ENCODE peak calls at places on chromosomes 16 and 17, in seven cellular contexts. One of them, this sample, is unnamed. For H3K27me3, the result is how much of the 10 kb centered on the place peaks cover.

GRCh38 chr17:4998666-4999428 is 1.1 kb downstream of the KIF1C start:
- DNase-seq in esophagus squamous epithelium: no peak
- DNase-seq in neural progenitor cell: peak
- DNase-seq in H9: no peak
- DNase-seq in ascending aorta: no peak
- DNase-seq in MM.1S: no peak
- DNase-seq in thyroid gland: peak
- DNase-seq in this sample: no peak

GRCh38 chr17:1039511-1040215 is 42.7 kb downstream of the TIMM22 start:
- DNase-seq in esophagus squamous epithelium: no peak
- DNase-seq in neural progenitor cell: no peak
- DNase-seq in H9: peak
- DNase-seq in ascending aorta: peak
- DNase-seq in MM.1S: no peak
- DNase-seq in thyroid gland: peak
- DNase-seq in this sample: no peak

GRCh38 chr16:86288716-86289294 is 221.5 kb upstream of the FOXF1 start:
- DNase-seq in esophagus squamous epithelium: no peak
- DNase-seq in neural progenitor cell: peak
- DNase-seq in H9: no peak
- DNase-seq in ascending aorta: no peak
- DNase-seq in MM.1S: no peak
- DNase-seq in thyroid gland: no peak
- DNase-seq in this sample: no peak

GRCh38 chr17:38797091-38797490 is 2.3 kb downstream of the PIP4K2B start:
- DNase-seq in esophagus squamous epithelium: no peak
- DNase-seq in neural progenitor cell: no peak
- DNase-seq in H9: no peak
- DNase-seq in ascending aorta: no peak
- DNase-seq in MM.1S: no peak
- DNase-seq in thyroid gland: no peak
- DNase-seq in this sample: no peak

GRCh38 chr17:63881935-63882601 is at the start of gene GH2:
- DNase-seq in esophagus squamous epithelium: no peak
- DNase-seq in neural progenitor cell: peak
- DNase-seq in H9: peak
- DNase-seq in ascending aorta: no peak
- DNase-seq in MM.1S: peak
- DNase-seq in thyroid gland: peak
- DNase-seq in this sample: peak

GRCh38 chr17:17032131-17032692 is 10.0 kb upstream of the MPRIP start:
- DNase-seq in esophagus squamous epithelium: no peak
- DNase-seq in neural progenitor cell: peak
- DNase-seq in H9: no peak
- DNase-seq in ascending aorta: no peak
- DNase-seq in MM.1S: no peak
- DNase-seq in thyroid gland: peak
- DNase-seq in this sample: no peak

GRCh38 chr16:68355447-68356248 is 44.8 kb downstream of the PRMT7 start:
- DNase-seq in esophagus squamous epithelium: no peak
- DNase-seq in neural progenitor cell: peak
- DNase-seq in H9: no peak
- DNase-seq in ascending aorta: no peak
- DNase-seq in MM.1S: no peak
- DNase-seq in thyroid gland: no peak
- DNase-seq in this sample: no peak

GRCh38 chr17:74691151-74691550 is 21.6 kb downstream of the CD300LF start:
- DNase-seq in esophagus squamous epithelium: no peak
- DNase-seq in neural progenitor cell: no peak
- DNase-seq in H9: no peak
- DNase-seq in ascending aorta: no peak
- DNase-seq in MM.1S: no peak
- DNase-seq in thyroid gland: no peak
- DNase-seq in this sample: no peak

GRCh38 chr17:29086628-29087332 is 43.8 kb downstream of the PIPOX start:
- DNase-seq in esophagus squamous epithelium: no peak
- DNase-seq in neural progenitor cell: peak
- DNase-seq in H9: peak
- DNase-seq in ascending aorta: no peak
- DNase-seq in MM.1S: no peak
- DNase-seq in thyroid gland: no peak
- DNase-seq in this sample: no peak

GRCh38 chr17:15432807-15433547 is 34.4 kb downstream of the CDRT4 start:
- DNase-seq in esophagus squamous epithelium: no peak
- DNase-seq in neural progenitor cell: no peak
- DNase-seq in H9: no peak
- DNase-seq in ascending aorta: no peak
- DNase-seq in MM.1S: no peak
- DNase-seq in thyroid gland: no peak
- DNase-seq in this sample: no peak

GRCh38 chr16:12319464-12320030 is 343.0 kb downstream of the SNX29 start:
- DNase-seq in esophagus squamous epithelium: no peak
- DNase-seq in neural progenitor cell: no peak
- DNase-seq in H9: no peak
- DNase-seq in ascending aorta: no peak
- DNase-seq in MM.1S: no peak
- DNase-seq in thyroid gland: peak
- DNase-seq in this sample: no peak

GRCh38 chr17:47694818-47695663 is 1.1 kb downstream of the TBKBP1 start:
- DNase-seq in esophagus squamous epithelium: no peak
- DNase-seq in neural progenitor cell: peak
- DNase-seq in H9: peak
- DNase-seq in ascending aorta: no peak
- DNase-seq in MM.1S: no peak
- DNase-seq in thyroid gland: peak
- DNase-seq in this sample: no peak

GRCh38 chr16:89864421-89864820 is 9.0 kb upstream of the TCF25 start:
- DNase-seq in esophagus squamous epithelium: no peak
- DNase-seq in neural progenitor cell: no peak
- DNase-seq in H9: no peak
- DNase-seq in ascending aorta: no peak
- DNase-seq in MM.1S: no peak
- DNase-seq in thyroid gland: no peak
- DNase-seq in this sample: no peak

GRCh38 chr16:57981636-57982035 is 10.7 kb upstream of the CNGB1 start:
- DNase-seq in esophagus squamous epithelium: no peak
- DNase-seq in neural progenitor cell: no peak
- DNase-seq in H9: no peak
- DNase-seq in ascending aorta: no peak
- DNase-seq in MM.1S: no peak
- DNase-seq in thyroid gland: no peak
- DNase-seq in this sample: no peak

GRCh38 chr17:78038748-78039288 is 80.3 kb downstream of the TNRC6C start:
- DNase-seq in esophagus squamous epithelium: no peak
- DNase-seq in neural progenitor cell: no peak
- DNase-seq in H9: no peak
- DNase-seq in ascending aorta: no peak
- DNase-seq in MM.1S: no peak
- DNase-seq in thyroid gland: no peak
- DNase-seq in this sample: no peak

GRCh38 chr17:78040561-78041400 is 82.3 kb downstream of the TNRC6C start:
- DNase-seq in esophagus squamous epithelium: no peak
- DNase-seq in neural progenitor cell: no peak
- DNase-seq in H9: peak
- DNase-seq in ascending aorta: peak
- DNase-seq in MM.1S: no peak
- DNase-seq in thyroid gland: peak
- DNase-seq in this sample: peak

GRCh38 chr17:78037280-78037679 is 78.8 kb downstream of the TNRC6C start:
- DNase-seq in esophagus squamous epithelium: no peak
- DNase-seq in neural progenitor cell: no peak
- DNase-seq in H9: no peak
- DNase-seq in ascending aorta: no peak
- DNase-seq in MM.1S: no peak
- DNase-seq in thyroid gland: no peak
- DNase-seq in this sample: no peak

GRCh38 chr17:78041401-78042179 is 83.1 kb downstream of the TNRC6C start:
- DNase-seq in esophagus squamous epithelium: no peak
- DNase-seq in neural progenitor cell: no peak
- DNase-seq in H9: no peak
- DNase-seq in ascending aorta: no peak
- DNase-seq in MM.1S: no peak
- DNase-seq in thyroid gland: no peak
- DNase-seq in this sample: no peak

GRCh38 chr17:78039581-78039980 is 81.1 kb downstream of the TNRC6C start:
- DNase-seq in esophagus squamous epithelium: no peak
- DNase-seq in neural progenitor cell: no peak
- DNase-seq in H9: no peak
- DNase-seq in ascending aorta: no peak
- DNase-seq in MM.1S: no peak
- DNase-seq in thyroid gland: no peak
- DNase-seq in this sample: no peak
- H3K27ac ChIP-seq in esophagus squamous epithelium: peak
- H3K27ac ChIP-seq in neural progenitor cell: no peak
- H3K27ac ChIP-seq in H9: no peak
- H3K27ac ChIP-seq in ascending aorta: no peak
- H3K27ac ChIP-seq in MM.1S: no peak
- H3K27ac ChIP-seq in thyroid gland: no peak
- H3K27ac ChIP-seq in this sample: no peak

GRCh38 chr17:10879110-10879509 is 41.2 kb upstream of the PIRT start:
- DNase-seq in esophagus squamous epithelium: no peak
- DNase-seq in neural progenitor cell: peak
- DNase-seq in H9: peak
- DNase-seq in ascending aorta: no peak
- DNase-seq in MM.1S: no peak
- DNase-seq in thyroid gland: peak
- DNase-seq in this sample: no peak
- TF ChIP-seq CTCF in esophagus squamous epithelium: peak
- TF ChIP-seq CTCF in neural progenitor cell: peak
- TF ChIP-seq CTCF in H9: peak
- TF ChIP-seq CTCF in ascending aorta: no peak
- TF ChIP-seq CTCF in MM.1S: no peak
- TF ChIP-seq CTCF in thyroid gland: peak
- TF ChIP-seq CTCF in this sample: no peak

GRCh38 chr17:2749784-2750181 is 331 bp upstream of the CCDC92B start:
- DNase-seq in esophagus squamous epithelium: no peak
- DNase-seq in neural progenitor cell: peak
- DNase-seq in H9: peak
- DNase-seq in ascending aorta: no peak
- DNase-seq in MM.1S: peak
- DNase-seq in thyroid gland: peak
- DNase-seq in this sample: peak
- H3K27me3 ChIP-seq in esophagus squamous epithelium: under half
- H3K27me3 ChIP-seq in neural progenitor cell: half or more
- H3K27me3 ChIP-seq in H9: under half
- H3K27me3 ChIP-seq in ascending aorta: under half
- H3K27me3 ChIP-seq in MM.1S: half or more
- H3K27me3 ChIP-seq in thyroid gland: under half
- H3K27me3 ChIP-seq in this sample: under half

GRCh38 chr17:12992676-12993075 is 25.2 kb downstream of the ELAC2 start:
- DNase-seq in esophagus squamous epithelium: no peak
- DNase-seq in neural progenitor cell: no peak
- DNase-seq in H9: no peak
- DNase-seq in ascending aorta: no peak
- DNase-seq in MM.1S: no peak
- DNase-seq in thyroid gland: no peak
- DNase-seq in this sample: no peak
- H3K27ac ChIP-seq in esophagus squamous epithelium: no peak
- H3K27ac ChIP-seq in neural progenitor cell: no peak
- H3K27ac ChIP-seq in H9: no peak
- H3K27ac ChIP-seq in ascending aorta: no peak
- H3K27ac ChIP-seq in MM.1S: no peak
- H3K27ac ChIP-seq in thyroid gland: no peak
- H3K27ac ChIP-seq in this sample: no peak

DNA sequence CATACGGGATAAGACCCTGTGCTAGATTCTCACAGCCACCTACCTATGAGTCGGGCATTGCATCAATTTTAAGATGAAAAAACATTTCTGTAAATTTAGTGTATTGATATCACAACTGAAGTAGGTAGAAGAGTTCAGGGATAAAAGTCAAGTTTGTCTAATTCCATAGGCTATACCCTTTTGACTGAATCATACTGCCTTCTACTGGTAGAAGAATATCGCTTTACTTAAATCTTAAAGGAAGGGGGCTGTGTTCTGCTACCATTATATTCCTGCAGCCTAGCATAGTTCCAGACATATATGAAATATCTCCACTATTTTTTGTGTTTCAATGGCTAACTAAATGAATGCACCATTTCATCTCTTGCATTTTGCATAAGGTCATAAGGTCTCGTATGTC is 1128.6 kb downstream of the CDH8 start:
- DNase-seq in esophagus squamous epithelium: no peak
- DNase-seq in neural progenitor cell: no peak
- DNase-seq in H9: no peak
- DNase-seq in ascending aorta: no peak
- DNase-seq in MM.1S: no peak
- DNase-seq in thyroid gland: no peak
- DNase-seq in this sample: no peak
- TF ChIP-seq CTCF in esophagus squamous epithelium: no peak
- TF ChIP-seq CTCF in neural progenitor cell: peak
- TF ChIP-seq CTCF in H9: peak
- TF ChIP-seq CTCF in ascending aorta: no peak
- TF ChIP-seq CTCF in MM.1S: no peak
- TF ChIP-seq CTCF in thyroid gland: no peak
- TF ChIP-seq CTCF in this sample: no peak

This sample was measured in CD4-positive, alpha-beta T cell.